ENCODE peak calls at places on chromosomes 12 and 14, in ten cellular contexts. One of them, this sample, is unnamed.

GRCh38 chr14:33940561-33941011 is 10.3 kb downstream of the EGLN3 start:
- DNase-seq in dorsolateral prefrontal cortex: no peak
- DNase-seq in GM12865: no peak
- DNase-seq in activated B cell treated with CpG ODN at 0.5 μM for 24 hours: no peak
- DNase-seq in A549: no peak
- DNase-seq in lung: no peak
- DNase-seq in fibroblast of mammary gland: no peak
- DNase-seq in nephron progenitor cell: no peak
- DNase-seq in cardiac muscle cell: peak; percentile 12
- DNase-seq in CD8-positive, alpha-beta T cell: no peak
- DNase-seq in this sample: no peak

GRCh38 chr12:19166387-19166786 is 36.9 kb downstream of the PLEKHA5 start:
- DNase-seq in dorsolateral prefrontal cortex: no peak
- DNase-seq in GM12865: no peak
- DNase-seq in activated B cell treated with CpG ODN at 0.5 μM for 24 hours: no peak
- DNase-seq in A549: no peak
- DNase-seq in lung: no peak
- DNase-seq in fibroblast of mammary gland: no peak
- DNase-seq in nephron progenitor cell: no peak
- DNase-seq in cardiac muscle cell: no peak
- DNase-seq in CD8-positive, alpha-beta T cell: no peak
- DNase-seq in this sample: no peak

GRCh38 chr14:92490239-92490959 is 23.2 kb upstream of the RIN3 start:
- DNase-seq in dorsolateral prefrontal cortex: no peak
- DNase-seq in GM12865: no peak
- DNase-seq in activated B cell treated with CpG ODN at 0.5 μM for 24 hours: no peak
- DNase-seq in A549: no peak
- DNase-seq in lung: peak; percentile 23
- DNase-seq in fibroblast of mammary gland: no peak
- DNase-seq in nephron progenitor cell: no peak
- DNase-seq in cardiac muscle cell: no peak
- DNase-seq in CD8-positive, alpha-beta T cell: no peak
- DNase-seq in this sample: no peak

GRCh38 chr12:84562331-84562730 is 350.3 kb downstream of the SLC6A15 start:
- DNase-seq in dorsolateral prefrontal cortex: no peak
- DNase-seq in GM12865: no peak
- DNase-seq in activated B cell treated with CpG ODN at 0.5 μM for 24 hours: no peak
- DNase-seq in A549: no peak
- DNase-seq in lung: no peak
- DNase-seq in fibroblast of mammary gland: no peak
- DNase-seq in nephron progenitor cell: no peak
- DNase-seq in cardiac muscle cell: no peak
- DNase-seq in CD8-positive, alpha-beta T cell: no peak
- DNase-seq in this sample: no peak

GRCh38 chr12:30694971-30695326 is 720 bp downstream of the IPO8 start:
- DNase-seq in dorsolateral prefrontal cortex: peak; percentile 40
- DNase-seq in GM12865: peak; percentile 29
- DNase-seq in activated B cell treated with CpG ODN at 0.5 μM for 24 hours: no peak
- DNase-seq in A549: peak; percentile 53
- DNase-seq in lung: peak; percentile 54
- DNase-seq in fibroblast of mammary gland: peak; percentile 36
- DNase-seq in nephron progenitor cell: peak; percentile 44
- DNase-seq in cardiac muscle cell: peak; percentile 42
- DNase-seq in CD8-positive, alpha-beta T cell: no peak
- DNase-seq in this sample: peak; percentile 16

GRCh38 chr14:67514203-67514607 is 18.9 kb upstream of the PLEKHH1 start:
- DNase-seq in dorsolateral prefrontal cortex: no peak
- DNase-seq in GM12865: no peak
- DNase-seq in activated B cell treated with CpG ODN at 0.5 μM for 24 hours: no peak
- DNase-seq in A549: no peak
- DNase-seq in lung: no peak
- DNase-seq in fibroblast of mammary gland: no peak
- DNase-seq in nephron progenitor cell: no peak
- DNase-seq in cardiac muscle cell: no peak
- DNase-seq in CD8-positive, alpha-beta T cell: no peak
- DNase-seq in this sample: no peak

GRCh38 chr12:95836630-95837239 is 22.0 kb upstream of the SNRPF start:
- DNase-seq in dorsolateral prefrontal cortex: no peak
- DNase-seq in GM12865: no peak
- DNase-seq in activated B cell treated with CpG ODN at 0.5 μM for 24 hours: no peak
- DNase-seq in A549: peak; percentile 83
- DNase-seq in lung: peak; percentile 50
- DNase-seq in fibroblast of mammary gland: peak; percentile 83
- DNase-seq in nephron progenitor cell: no peak
- DNase-seq in cardiac muscle cell: peak; percentile 62
- DNase-seq in CD8-positive, alpha-beta T cell: no peak
- DNase-seq in this sample: no peak

GRCh38 chr12:54159140-54159539 is 29.6 kb downstream of the SMUG1 start:
- DNase-seq in dorsolateral prefrontal cortex: no peak
- DNase-seq in GM12865: peak; percentile 71
- DNase-seq in activated B cell treated with CpG ODN at 0.5 μM for 24 hours: no peak
- DNase-seq in A549: no peak
- DNase-seq in lung: no peak
- DNase-seq in fibroblast of mammary gland: no peak
- DNase-seq in nephron progenitor cell: peak; percentile 68
- DNase-seq in cardiac muscle cell: peak; percentile 7
- DNase-seq in CD8-positive, alpha-beta T cell: no peak
- DNase-seq in this sample: peak; percentile 80

GRCh38 chr12:53659011-53659551 is 16.8 kb downstream of the ATP5MC2 start:
- DNase-seq in dorsolateral prefrontal cortex: peak; percentile 66
- DNase-seq in GM12865: no peak
- DNase-seq in activated B cell treated with CpG ODN at 0.5 μM for 24 hours: no peak
- DNase-seq in A549: peak; percentile 81
- DNase-seq in lung: peak; percentile 53
- DNase-seq in fibroblast of mammary gland: peak; percentile 67
- DNase-seq in nephron progenitor cell: peak; percentile 9
- DNase-seq in cardiac muscle cell: peak; percentile 96
- DNase-seq in CD8-positive, alpha-beta T cell: no peak
- DNase-seq in this sample: no peak

GRCh38 chr12:67927815-67928214 is 61.4 kb upstream of the IFNG-AS1 start:
- DNase-seq in dorsolateral prefrontal cortex: no peak
- DNase-seq in GM12865: no peak
- DNase-seq in activated B cell treated with CpG ODN at 0.5 μM for 24 hours: no peak
- DNase-seq in A549: no peak
- DNase-seq in lung: no peak
- DNase-seq in fibroblast of mammary gland: no peak
- DNase-seq in nephron progenitor cell: no peak
- DNase-seq in cardiac muscle cell: no peak
- DNase-seq in CD8-positive, alpha-beta T cell: no peak
- DNase-seq in this sample: no peak

GRCh38 chr14:69963966-69964365 is 84.8 kb downstream of the SMOC1 start:
- DNase-seq in dorsolateral prefrontal cortex: peak; percentile 55
- DNase-seq in GM12865: no peak
- DNase-seq in activated B cell treated with CpG ODN at 0.5 μM for 24 hours: no peak
- DNase-seq in A549: no peak
- DNase-seq in lung: no peak
- DNase-seq in fibroblast of mammary gland: no peak
- DNase-seq in nephron progenitor cell: no peak
- DNase-seq in cardiac muscle cell: no peak
- DNase-seq in CD8-positive, alpha-beta T cell: no peak
- DNase-seq in this sample: no peak

GRCh38 chr14:60095781-60096450 is 4.2 kb downstream of the PCNX4 start:
- DNase-seq in dorsolateral prefrontal cortex: no peak
- DNase-seq in GM12865: no peak
- DNase-seq in activated B cell treated with CpG ODN at 0.5 μM for 24 hours: no peak
- DNase-seq in A549: no peak
- DNase-seq in lung: no peak
- DNase-seq in fibroblast of mammary gland: peak; percentile 78
- DNase-seq in nephron progenitor cell: no peak
- DNase-seq in cardiac muscle cell: peak; percentile 49
- DNase-seq in CD8-positive, alpha-beta T cell: no peak
- DNase-seq in this sample: no peak

GRCh38 chr12:124921200-124922008 is 7.0 kb upstream of the UBC start:
- DNase-seq in dorsolateral prefrontal cortex: no peak
- DNase-seq in GM12865: peak; percentile 97
- DNase-seq in activated B cell treated with CpG ODN at 0.5 μM for 24 hours: peak; percentile 67
- DNase-seq in A549: peak; percentile 78
- DNase-seq in lung: no peak
- DNase-seq in fibroblast of mammary gland: peak; percentile 68
- DNase-seq in nephron progenitor cell: peak; percentile 74
- DNase-seq in cardiac muscle cell: peak; percentile 68
- DNase-seq in CD8-positive, alpha-beta T cell: no peak
- DNase-seq in this sample: peak; percentile 67

GRCh38 chr14:76576047-76576741 is 185.1 kb upstream of the VASH1 start:
- DNase-seq in dorsolateral prefrontal cortex: no peak
- DNase-seq in GM12865: no peak
- DNase-seq in activated B cell treated with CpG ODN at 0.5 μM for 24 hours: no peak
- DNase-seq in A549: no peak
- DNase-seq in lung: no peak
- DNase-seq in fibroblast of mammary gland: peak; percentile 7
- DNase-seq in nephron progenitor cell: no peak
- DNase-seq in cardiac muscle cell: peak; percentile 32
- DNase-seq in CD8-positive, alpha-beta T cell: no peak
- DNase-seq in this sample: no peak

DNA sequence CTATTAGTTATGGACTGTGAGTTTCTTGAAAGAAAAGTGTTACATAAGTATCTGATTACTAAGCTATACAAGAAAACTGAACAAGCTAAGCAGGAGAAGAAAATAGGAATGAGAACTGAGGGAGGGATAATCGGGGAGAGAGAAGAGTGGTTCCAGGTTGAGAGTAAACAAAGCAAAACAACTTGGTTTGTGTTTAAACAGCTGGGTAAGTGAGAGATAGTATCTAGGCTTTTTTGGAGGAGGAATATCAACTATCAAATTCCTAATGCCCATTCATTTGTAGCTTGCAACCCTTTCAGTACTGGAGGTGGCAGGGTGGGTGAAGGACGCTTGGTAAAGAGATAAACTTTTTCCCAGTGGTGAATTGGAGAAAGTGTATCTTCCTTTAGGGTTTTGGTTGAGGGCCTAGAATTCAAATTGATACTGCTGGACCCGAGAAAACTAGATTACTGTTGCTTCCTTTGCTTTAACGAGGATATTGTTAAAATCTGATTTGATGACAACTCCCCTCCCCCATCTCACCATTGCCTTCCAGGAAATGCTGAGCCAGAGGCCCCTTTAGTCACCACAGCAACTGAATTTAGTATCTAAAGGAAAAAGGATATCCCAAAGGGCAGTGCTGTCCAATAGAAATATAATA is 2.0 kb upstream of the SLC2A3 start:
- DNase-seq in dorsolateral prefrontal cortex: no peak
- DNase-seq in GM12865: peak; percentile 24
- DNase-seq in activated B cell treated with CpG ODN at 0.5 μM for 24 hours: no peak
- DNase-seq in A549: peak; percentile 49
- DNase-seq in lung: no peak
- DNase-seq in fibroblast of mammary gland: peak; percentile 52
- DNase-seq in nephron progenitor cell: no peak
- DNase-seq in cardiac muscle cell: peak; percentile 47
- DNase-seq in CD8-positive, alpha-beta T cell: no peak
- DNase-seq in this sample: peak; percentile 37
- TF ChIP-seq CTCF in dorsolateral prefrontal cortex: no peak
- TF ChIP-seq CTCF in GM12865: peak; percentile 15
- TF ChIP-seq CTCF in activated B cell treated with CpG ODN at 0.5 μM for 24 hours: no peak
- TF ChIP-seq CTCF in A549: peak; percentile 10
- TF ChIP-seq CTCF in lung: no peak
- TF ChIP-seq CTCF in fibroblast of mammary gland: no peak
- TF ChIP-seq CTCF in nephron progenitor cell: no peak
- TF ChIP-seq CTCF in cardiac muscle cell: peak; percentile 42
- TF ChIP-seq CTCF in CD8-positive, alpha-beta T cell: peak; percentile 30
- TF ChIP-seq CTCF in this sample: no peak

GRCh38 chr12:109914461-109914860 is 14.4 kb downstream of the TCHP start:
- DNase-seq in dorsolateral prefrontal cortex: no peak
- DNase-seq in GM12865: no peak
- DNase-seq in activated B cell treated with CpG ODN at 0.5 μM for 24 hours: no peak
- DNase-seq in A549: no peak
- DNase-seq in lung: no peak
- DNase-seq in fibroblast of mammary gland: no peak
- DNase-seq in nephron progenitor cell: no peak
- DNase-seq in cardiac muscle cell: no peak
- DNase-seq in CD8-positive, alpha-beta T cell: no peak
- DNase-seq in this sample: no peak

GRCh38 chr12:109910254-109910968 is 10.3 kb downstream of the TCHP start:
- DNase-seq in dorsolateral prefrontal cortex: no peak
- DNase-seq in GM12865: no peak
- DNase-seq in activated B cell treated with CpG ODN at 0.5 μM for 24 hours: no peak
- DNase-seq in A549: no peak
- DNase-seq in lung: no peak
- DNase-seq in fibroblast of mammary gland: no peak
- DNase-seq in nephron progenitor cell: no peak
- DNase-seq in cardiac muscle cell: no peak
- DNase-seq in CD8-positive, alpha-beta T cell: no peak
- DNase-seq in this sample: no peak

GRCh38 chr12:109912790-109913189 is 12.7 kb downstream of the TCHP start:
- DNase-seq in dorsolateral prefrontal cortex: no peak
- DNase-seq in GM12865: no peak
- DNase-seq in activated B cell treated with CpG ODN at 0.5 μM for 24 hours: no peak
- DNase-seq in A549: no peak
- DNase-seq in lung: no peak
- DNase-seq in fibroblast of mammary gland: no peak
- DNase-seq in nephron progenitor cell: no peak
- DNase-seq in cardiac muscle cell: no peak
- DNase-seq in CD8-positive, alpha-beta T cell: no peak
- DNase-seq in this sample: no peak

GRCh38 chr12:109915171-109916040 is 15.3 kb downstream of the TCHP start:
- DNase-seq in dorsolateral prefrontal cortex: no peak
- DNase-seq in GM12865: no peak
- DNase-seq in activated B cell treated with CpG ODN at 0.5 μM for 24 hours: no peak
- DNase-seq in A549: no peak
- DNase-seq in lung: no peak
- DNase-seq in fibroblast of mammary gland: no peak
- DNase-seq in nephron progenitor cell: no peak
- DNase-seq in cardiac muscle cell: no peak
- DNase-seq in CD8-positive, alpha-beta T cell: no peak
- DNase-seq in this sample: no peak

GRCh38 chr12:109910969-109911348 is 10.9 kb downstream of the TCHP start:
- DNase-seq in dorsolateral prefrontal cortex: no peak
- DNase-seq in GM12865: peak; percentile 42
- DNase-seq in activated B cell treated with CpG ODN at 0.5 μM for 24 hours: no peak
- DNase-seq in A549: peak; percentile 83
- DNase-seq in lung: no peak
- DNase-seq in fibroblast of mammary gland: peak; percentile 47
- DNase-seq in nephron progenitor cell: peak; percentile 34
- DNase-seq in cardiac muscle cell: peak; percentile 27
- DNase-seq in CD8-positive, alpha-beta T cell: no peak
- DNase-seq in this sample: no peak
- TF ChIP-seq CTCF in dorsolateral prefrontal cortex: no peak
- TF ChIP-seq CTCF in GM12865: peak; percentile 15
- TF ChIP-seq CTCF in activated B cell treated with CpG ODN at 0.5 μM for 24 hours: no peak
- TF ChIP-seq CTCF in A549: peak; percentile 40
- TF ChIP-seq CTCF in lung: no peak
- TF ChIP-seq CTCF in fibroblast of mammary gland: peak; percentile 44
- TF ChIP-seq CTCF in nephron progenitor cell: peak; percentile 23
- TF ChIP-seq CTCF in cardiac muscle cell: peak; percentile 20
- TF ChIP-seq CTCF in CD8-positive, alpha-beta T cell: no peak
- TF ChIP-seq CTCF in this sample: no peak

GRCh38 chr12:120639771-120640721 is at the start of gene CABP1:
- DNase-seq in dorsolateral prefrontal cortex: peak; percentile 57
- DNase-seq in GM12865: peak; percentile 49
- DNase-seq in activated B cell treated with CpG ODN at 0.5 μM for 24 hours: peak; percentile 72
- DNase-seq in A549: no peak
- DNase-seq in lung: no peak
- DNase-seq in fibroblast of mammary gland: no peak
- DNase-seq in nephron progenitor cell: peak; percentile 79
- DNase-seq in cardiac muscle cell: no peak
- DNase-seq in CD8-positive, alpha-beta T cell: peak; percentile 37
- DNase-seq in this sample: peak; percentile 88
- TF ChIP-seq CTCF in dorsolateral prefrontal cortex: peak; percentile 26
- TF ChIP-seq CTCF in GM12865: peak; percentile 49
- TF ChIP-seq CTCF in activated B cell treated with CpG ODN at 0.5 μM for 24 hours: no peak
- TF ChIP-seq CTCF in A549: peak; percentile 53
- TF ChIP-seq CTCF in lung: no peak
- TF ChIP-seq CTCF in fibroblast of mammary gland: no peak
- TF ChIP-seq CTCF in nephron progenitor cell: peak; percentile 21
- TF ChIP-seq CTCF in cardiac muscle cell: no peak
- TF ChIP-seq CTCF in CD8-positive, alpha-beta T cell: peak; percentile 37
- TF ChIP-seq CTCF in this sample: peak; percentile 55

GRCh38 chr12:100827901-100828520 is 33.4 kb downstream of the ANO4 start:
- DNase-seq in dorsolateral prefrontal cortex: no peak
- DNase-seq in GM12865: peak; percentile 40
- DNase-seq in activated B cell treated with CpG ODN at 0.5 μM for 24 hours: no peak
- DNase-seq in A549: peak; percentile 51
- DNase-seq in lung: no peak
- DNase-seq in fibroblast of mammary gland: peak; percentile 60
- DNase-seq in nephron progenitor cell: peak; percentile 10
- DNase-seq in cardiac muscle cell: peak; percentile 67
- DNase-seq in CD8-positive, alpha-beta T cell: no peak
- DNase-seq in this sample: peak; percentile 6
- TF ChIP-seq CTCF in dorsolateral prefrontal cortex: peak; percentile 67
- TF ChIP-seq CTCF in GM12865: peak; percentile 69
- TF ChIP-seq CTCF in activated B cell treated with CpG ODN at 0.5 μM for 24 hours: no peak
- TF ChIP-seq CTCF in A549: peak; percentile 62
- TF ChIP-seq CTCF in lung: no peak
- TF ChIP-seq CTCF in fibroblast of mammary gland: peak; percentile 95
- TF ChIP-seq CTCF in nephron progenitor cell: peak; percentile 74
- TF ChIP-seq CTCF in cardiac muscle cell: peak; percentile 81
- TF ChIP-seq CTCF in CD8-positive, alpha-beta T cell: no peak
- TF ChIP-seq CTCF in this sample: peak; percentile 29

This sample was measured in GM13976.